ENCODE peak calls at places on chromosomes 11 and 22, in eight cellular contexts. R is neural progenitor cell, C is fibroblast of lung, H is heart left ventricle, B is heart right ventricle, V is K562, U is lower lobe of right lung, T is astrocyte. D is an unnamed sample. For H3K4me1, the result is how much of the 10 kb centered on the place peaks cover.

GRCh38 chr22:32080904-32081303 is 37.8 kb downstream of the SLC5A1 start:
- DNase-seq in C (peak), U (no peak), R (peak), V (peak), B (no peak), H (no peak), T (peak), D (peak)

GRCh38 chr11:18352581-18352980 is 30.2 kb downstream of the GTF2H1 start:
- DNase-seq in B (no peak), R (no peak), U (no peak), H (no peak), C (no peak), T (no peak), V (no peak), D (no peak)

GRCh38 chr11:72856065-72856464 is 41.9 kb downstream of the ATG16L2 start:
- DNase-seq in H (peak), T (no peak), C (no peak), B (no peak), V (no peak), R (no peak), U (no peak), D (no peak)

GRCh38 chr11:22657101-22657694 is 9.2 kb upstream of the GAS2 start:
- DNase-seq in V (no peak), H (no peak), C (no peak), T (no peak), U (no peak), R (no peak), B (no peak), D (no peak)

GRCh38 chr11:13313005-13313819 is 35.6 kb downstream of the BMAL1 start:
- DNase-seq in T (no peak), C (no peak), V (no peak), B (no peak), R (no peak), U (no peak), H (no peak), D (no peak)

GRCh38 chr11:10398525-10398924 is 56.5 kb upstream of the AMPD3 start:
- DNase-seq in C (no peak), H (peak), T (no peak), V (no peak), U (peak), R (no peak), B (peak), D (no peak)

GRCh38 chr11:2989551-2989950 is 2.6 kb downstream of the NAP1L4 start:
- DNase-seq in T (no peak), U (no peak), H (no peak), C (no peak), V (no peak), B (no peak), R (no peak), D (no peak)

GRCh38 chr11:123129920-123130319 is 65.1 kb downstream of the CLMP start:
- DNase-seq in T (peak), R (no peak), U (no peak), V (no peak), C (peak), H (no peak), B (no peak), D (no peak)

GRCh38 chr22:28142361-28142801 is 223.3 kb upstream of the PITPNB start:
- DNase-seq in B (no peak), T (peak), V (no peak), R (peak), C (peak), H (no peak), U (no peak), D (no peak)

GRCh38 chr11:18720086-18720810 is 5.7 kb downstream of the IGSF22 start:
- DNase-seq in B (no peak), C (no peak), V (no peak), H (no peak), U (no peak), R (peak), T (no peak), D (peak)

GRCh38 chr22:19879248-19879575 is 24.5 kb upstream of the GNB1L start:
- DNase-seq in B (no peak), R (no peak), H (no peak), V (no peak), U (peak), T (no peak), C (no peak), D (no peak)

GRCh38 chr11:62889484-62890437 is 9.1 kb downstream of the SLC3A2 start:
- DNase-seq in U (no peak), V (peak), H (no peak), T (no peak), B (no peak), R (no peak), C (peak), D (peak)

GRCh38 chr11:123308077-123308476 is 113.0 kb upstream of the CLMP start:
- DNase-seq in B (no peak), C (peak), H (peak), T (peak), R (no peak), U (no peak), V (no peak), D (peak)

GRCh38 chr11:117884994-117885393 is 8.5 kb upstream of the FXYD6 start:
- DNase-seq in V (no peak), U (no peak), H (no peak), R (no peak), C (peak), B (no peak), T (peak), D (peak)

GRCh38 chr22:39994566-39995345 is at the start of gene FAM83F:
- DNase-seq in T (no peak), C (no peak), B (peak), H (no peak), V (peak), R (peak), U (peak), D (no peak)

GRCh38 chr11:1023811-1024596 is 12.5 kb downstream of the MUC6 start:
- DNase-seq in U (no peak), R (no peak), V (no peak), C (no peak), H (no peak), T (no peak), B (no peak), D (no peak)

GRCh38 chr11:126969865-126970479 is 30.6 kb downstream of the KIRREL3 start:
- DNase-seq in R (peak), T (peak), U (no peak), H (no peak), B (no peak), V (peak), C (peak), D (peak)

GRCh38 chr22:46229701-46230100 is 20.4 kb downstream of the CDPF1 start:
- DNase-seq in H (no peak), T (no peak), V (no peak), B (no peak), U (no peak), R (no peak), C (no peak), D (no peak)

GRCh38 chr22:39745789-39746188 is 147.8 kb downstream of the ENTHD1 start:
- DNase-seq in C (no peak), V (no peak), H (no peak), T (no peak), B (no peak), U (no peak), R (no peak), D (no peak)

GRCh38 chr11:62433141-62433543 is 14.3 kb downstream of the SCGB1A1 start:
- DNase-seq in U (no peak), T (no peak), C (no peak), V (no peak), B (no peak), H (no peak), R (no peak), D (no peak)

GRCh38 chr22:23691748-23692423 is 1.1 kb downstream of the RGL4 start:
- DNase-seq in V (no peak), C (no peak), U (no peak), R (no peak), T (no peak), H (no peak), B (no peak), D (no peak)

GRCh38 chr11:47917643-47918369 is 62.6 kb upstream of the PTPRJ start:
- DNase-seq in V (peak), H (peak), R (no peak), U (peak), T (peak), B (peak), C (peak), D (peak)

GRCh38 chr11:65041206-65042035 is at the start of gene SAC3D1:
- DNase-seq in B (no peak), H (no peak), T (peak), V (peak), U (peak), R (peak), C (no peak), D (no peak)

GRCh38 chr11:16280256-16280682 is 76.1 kb downstream of the SOX6 start:
- DNase-seq in T (peak), R (no peak), B (peak), V (peak), U (peak), C (peak), H (peak), D (peak)

GRCh38 chr11:111019449-111019848 is 226.1 kb upstream of the POU2AF2 start:
- DNase-seq in R (no peak), C (no peak), U (no peak), H (no peak), B (no peak), V (no peak), T (no peak), D (no peak)

GRCh38 chr11:1939006-1939626 is 8.0 kb upstream of the MRPL23 start:
- DNase-seq in V (no peak), T (no peak), R (no peak), H (peak), U (no peak), B (peak), C (no peak), D (peak)

GRCh38 chr11:11701070-11701469 is 79.3 kb upstream of the GALNT18 start:
- DNase-seq in V (no peak), U (no peak), R (no peak), B (no peak), C (peak), H (peak), T (peak), D (no peak)

GRCh38 chr11:65562788-65563187 is 4.6 kb upstream of the LTBP3 start:
- DNase-seq in R (no peak), U (no peak), T (no peak), H (no peak), C (no peak), B (no peak), V (no peak), D (no peak)

GRCh38 chr22:49880281-49880680 is 26.6 kb downstream of the ZBED4 start:
- DNase-seq in V (no peak), C (no peak), R (no peak), U (no peak), H (no peak), T (no peak), B (no peak), D (no peak)

GRCh38 chr11:44244649-44245308 is 65.2 kb downstream of the ALX4 start:
- DNase-seq in V (no peak), R (no peak), U (no peak), B (no peak), H (no peak), C (no peak), T (peak), D (no peak)

GRCh38 chr11:1049431-1049891 is 12.9 kb upstream of the MUC6 start:
- DNase-seq in R (no peak), T (no peak), U (peak), C (no peak), H (peak), B (peak), V (no peak), D (peak)

GRCh38 chr11:130023204-130023603 is 20.6 kb upstream of the PRDM10 start:
- DNase-seq in H (no peak), T (peak), B (no peak), R (no peak), U (no peak), C (peak), V (no peak), D (peak)

GRCh38 chr11:95993438-95994339 is 69.8 kb upstream of the MTMR2 start:
- DNase-seq in H (no peak), B (no peak), V (no peak), R (no peak), T (no peak), U (no peak), C (peak), D (no peak)

GRCh38 chr22:46763051-46763705 is 728 bp downstream of the TBC1D22A start:
- DNase-seq in C (peak), B (peak), R (no peak), V (peak), H (peak), T (no peak), U (peak), D (no peak)

GRCh38 chr22:49705631-49706352 is 121.9 kb downstream of the BRD1 start:
- DNase-seq in T (no peak), C (no peak), B (no peak), H (no peak), V (peak), R (no peak), U (no peak), D (no peak)

GRCh38 chr22:25841775-25842174 is 99.8 kb downstream of the MYO18B start:
- DNase-seq in T (no peak), B (no peak), U (no peak), V (no peak), C (no peak), R (no peak), H (no peak), D (no peak)

GRCh38 chr11:25838918-25839611 is 492.9 kb upstream of the ANO3 start:
- DNase-seq in H (no peak), R (peak), V (no peak), C (no peak), B (no peak), U (no peak), T (no peak), D (no peak)
- TF ChIP-seq CTCF in H (no peak), R (peak), V (no peak), C (no peak), B (peak), U (no peak), T (no peak), D (peak)

DNA sequence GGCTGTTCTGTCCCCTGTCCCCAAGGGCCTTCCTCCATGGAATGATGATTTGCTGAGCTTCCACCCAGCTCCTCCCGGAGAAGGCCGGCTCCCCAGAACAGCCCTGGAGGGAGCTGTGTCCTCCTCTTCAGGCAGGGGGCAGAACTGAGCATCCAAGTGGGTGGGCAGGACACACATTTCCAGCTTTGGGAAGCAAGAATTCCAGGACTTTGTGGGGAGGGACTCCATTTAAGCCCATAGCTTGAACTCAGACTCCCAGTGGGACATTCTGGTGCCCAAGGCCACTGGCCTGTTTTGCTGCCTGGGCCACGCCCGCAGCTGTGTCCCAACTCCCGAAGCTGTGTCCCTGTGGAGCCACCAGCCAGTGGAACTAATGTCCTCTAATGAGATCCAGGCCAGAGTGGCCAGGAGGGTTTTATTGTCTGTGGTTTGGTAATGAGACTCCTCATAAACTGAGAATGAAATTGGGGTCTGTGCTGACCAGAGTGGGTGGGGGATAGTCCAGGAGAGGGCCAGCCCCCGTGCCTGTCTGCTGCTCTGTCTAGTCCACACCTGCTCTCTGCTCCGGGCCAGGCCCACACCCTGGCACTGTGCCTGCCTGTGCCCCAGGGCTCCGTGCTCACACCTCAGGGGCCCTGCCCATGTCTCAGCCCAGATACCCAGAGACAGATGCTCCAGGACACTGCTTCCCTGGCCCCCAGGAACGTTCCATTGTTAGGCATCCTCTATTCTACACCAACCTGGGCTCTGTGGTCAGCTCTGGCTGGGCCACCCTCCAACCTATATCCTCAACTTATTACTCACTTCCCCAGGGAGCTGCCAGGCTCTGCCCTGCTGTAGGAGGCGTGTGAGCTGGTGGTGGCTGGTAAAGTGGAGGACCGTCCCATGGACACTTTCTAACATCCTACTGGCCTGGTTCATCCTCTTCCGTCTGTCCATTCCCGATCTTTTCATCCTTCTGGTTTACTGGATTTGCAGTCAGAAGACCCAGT is 7.6 kb downstream of the NECTIN1 start:
- DNase-seq in B (peak), V (peak), R (peak), T (no peak), C (no peak), H (peak), U (no peak), D (peak)
- H3K4me1 ChIP-seq in B (under half), V (under half), R (half or more), T (under half), C (under half), H (under half), U (under half), D (half or more)

GRCh38 chr22:30397656-30398635 is 1.1 kb downstream of the SEC14L2 start:
- DNase-seq in T (no peak), R (peak), C (no peak), B (no peak), H (no peak), U (no peak), V (peak), D (no peak)
- H3K4me3 ChIP-seq in T (peak), R (peak), C (peak), B (peak), H (peak), U (peak), V (no peak), D (peak)

DNA sequence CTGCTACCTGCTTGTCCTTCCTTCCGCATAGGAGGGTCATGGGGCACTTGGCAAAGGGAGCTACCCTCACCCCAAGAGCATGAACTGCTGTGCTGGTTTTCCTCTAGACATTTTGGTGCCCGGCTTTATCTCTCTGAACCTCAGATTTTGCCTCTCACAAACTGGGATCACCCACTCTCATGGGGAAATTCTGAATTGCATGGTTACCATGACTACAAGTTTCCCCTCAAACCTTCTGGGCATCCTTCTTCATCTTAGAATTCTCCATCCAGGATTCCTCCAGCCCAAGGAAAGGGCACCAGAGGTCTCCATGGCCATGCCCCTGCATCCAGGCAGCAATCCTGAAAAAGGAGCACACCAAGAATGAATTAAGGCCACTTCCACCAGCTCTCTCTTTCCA is 180.1 kb upstream of the NECTIN1 start:
- DNase-seq in C (no peak), V (no peak), R (no peak), U (no peak), B (no peak), T (no peak), H (no peak), D (no peak)
- TF ChIP-seq CTCF in C (no peak), V (no peak), R (no peak), U (no peak), B (no peak), T (no peak), H (no peak), D (no peak)

D was measured in BE2C.